ENCODE peak calls at places on chromosomes 5 and 9, in eight cellular contexts. U, S, E, T, C, M, X and Q are unnamed samples.

GRCh38 chr5:31819926-31820516 is 181.1 kb downstream of the PDZD2 start:
- DNase-seq in S (no peak), U (no peak), M (no peak), T (no peak), C (no peak), X (no peak), E (no peak), Q (no peak)

GRCh38 chr9:35797311-35798109 is 6.1 kb downstream of the NPR2 start:
- DNase-seq in X (no peak), M (no peak), E (no peak), T (peak), C (no peak), S (no peak), U (peak), Q (no peak)

GRCh38 chr5:144205141-144205551 is 34.5 kb downstream of the KCTD16 start:
- DNase-seq in C (no peak), M (no peak), T (peak), X (peak), S (no peak), E (no peak), U (peak), Q (no peak)

GRCh38 chr5:148414848-148415247 is 31.1 kb downstream of the FBXO38 start:
- DNase-seq in X (no peak), E (peak), U (no peak), C (no peak), T (no peak), S (no peak), M (no peak), Q (no peak)

GRCh38 chr5:40474250-40474649 is 205.5 kb upstream of the PTGER4 start:
- DNase-seq in C (no peak), T (no peak), U (no peak), M (no peak), E (no peak), S (no peak), X (no peak), Q (no peak)

GRCh38 chr5:178537467-178538381 is 52.5 kb downstream of the COL23A1 start:
- DNase-seq in S (no peak), E (no peak), M (no peak), T (no peak), U (no peak), C (no peak), X (no peak), Q (no peak)

GRCh38 chr5:172407241-172407691 is 47.1 kb downstream of the SH3PXD2B start:
- DNase-seq in X (no peak), C (peak), M (no peak), S (no peak), U (peak), T (peak), E (no peak), Q (no peak)

GRCh38 chr9:132201139-132201538 is 39.3 kb downstream of the NTNG2 start:
- DNase-seq in S (no peak), U (no peak), C (no peak), M (no peak), T (no peak), X (no peak), E (no peak), Q (no peak)

GRCh38 chr9:20442461-20443319 is 179.6 kb downstream of the MLLT3 start:
- DNase-seq in E (no peak), X (no peak), T (no peak), U (no peak), M (no peak), S (no peak), C (no peak), Q (no peak)

GRCh38 chr5:119328753-119329602 is 26.8 kb upstream of the TNFAIP8 start:
- DNase-seq in U (no peak), C (no peak), E (no peak), S (no peak), M (no peak), X (no peak), T (peak), Q (no peak)

GRCh38 chr9:132040808-132041207 is 38.9 kb downstream of the MED27 start:
- DNase-seq in M (no peak), U (no peak), E (no peak), S (no peak), C (no peak), T (no peak), X (no peak), Q (no peak)

GRCh38 chr9:89549031-89549644 is 51.2 kb upstream of the SEMA4D start:
- DNase-seq in T (peak), C (peak), U (peak), E (peak), X (peak), S (peak), M (peak), Q (peak)

GRCh38 chr5:102869230-102869629 is 114.1 kb downstream of the PAM start:
- DNase-seq in M (no peak), S (no peak), U (no peak), X (no peak), E (no peak), C (no peak), T (no peak), Q (no peak)

GRCh38 chr9:33737811-33738606 is 57.4 kb upstream of the PRSS3 start:
- DNase-seq in M (no peak), E (peak), T (peak), U (peak), S (peak), C (no peak), X (no peak), Q (no peak)

GRCh38 chr9:959914-960313 is 16.5 kb upstream of the DMRT3 start:
- DNase-seq in E (no peak), T (no peak), U (no peak), S (no peak), C (no peak), M (no peak), X (no peak), Q (no peak)

GRCh38 chr5:88827997-88828396 is 55.0 kb downstream of the MEF2C start:
- DNase-seq in X (no peak), S (no peak), C (no peak), U (no peak), E (no peak), M (no peak), T (peak), Q (no peak)

GRCh38 chr5:88829053-88829452 is 53.9 kb downstream of the MEF2C start:
- DNase-seq in M (no peak), U (no peak), X (no peak), T (no peak), E (peak), S (no peak), C (no peak), Q (no peak)

GRCh38 chr5:88825782-88826110 is 57.2 kb downstream of the MEF2C start:
- DNase-seq in C (no peak), T (peak), U (peak), E (no peak), M (no peak), X (no peak), S (no peak), Q (no peak)

GRCh38 chr5:88824892-88825781 is 57.8 kb downstream of the MEF2C start:
- DNase-seq in U (no peak), C (no peak), S (no peak), M (no peak), T (peak), E (no peak), X (no peak), Q (no peak)

DNA sequence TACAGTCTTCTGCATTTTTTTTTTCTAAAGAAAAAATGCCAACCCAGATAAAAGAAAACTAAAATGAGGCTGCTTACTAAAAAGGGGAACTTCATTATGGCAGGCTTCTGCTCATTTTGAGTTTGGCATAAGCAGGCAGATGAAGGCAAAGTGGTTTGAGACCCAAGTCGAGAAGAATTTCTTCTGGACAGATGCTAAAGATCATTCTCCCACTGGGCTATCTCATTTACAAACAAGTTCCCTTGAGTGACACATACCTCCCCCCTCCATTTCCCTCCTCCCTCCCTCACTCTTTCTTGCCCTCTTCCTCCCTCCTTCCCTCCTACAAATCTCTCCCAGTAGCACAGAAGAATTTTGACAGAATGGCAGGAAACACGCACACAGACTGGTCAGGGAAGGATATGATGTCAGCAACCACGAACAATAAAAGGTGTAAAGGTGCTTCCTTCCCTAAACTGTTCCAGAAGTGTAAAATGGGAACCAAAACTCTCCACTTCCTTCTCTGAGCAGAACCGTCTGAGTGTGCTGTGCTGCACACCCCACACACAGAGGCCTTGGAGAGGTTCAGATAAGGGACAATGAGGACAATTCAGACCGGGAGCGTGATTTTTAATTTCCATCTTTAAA is 55.9 kb downstream of the MEF2C start:
- DNase-seq in U (peak), C (peak), M (no peak), T (peak), E (peak), S (no peak), X (no peak), Q (peak)
- TF ChIP-seq POLR2A in U (peak), C (no peak), M (no peak), T (no peak), E (no peak), S (no peak), X (no peak), Q (peak)

DNA sequence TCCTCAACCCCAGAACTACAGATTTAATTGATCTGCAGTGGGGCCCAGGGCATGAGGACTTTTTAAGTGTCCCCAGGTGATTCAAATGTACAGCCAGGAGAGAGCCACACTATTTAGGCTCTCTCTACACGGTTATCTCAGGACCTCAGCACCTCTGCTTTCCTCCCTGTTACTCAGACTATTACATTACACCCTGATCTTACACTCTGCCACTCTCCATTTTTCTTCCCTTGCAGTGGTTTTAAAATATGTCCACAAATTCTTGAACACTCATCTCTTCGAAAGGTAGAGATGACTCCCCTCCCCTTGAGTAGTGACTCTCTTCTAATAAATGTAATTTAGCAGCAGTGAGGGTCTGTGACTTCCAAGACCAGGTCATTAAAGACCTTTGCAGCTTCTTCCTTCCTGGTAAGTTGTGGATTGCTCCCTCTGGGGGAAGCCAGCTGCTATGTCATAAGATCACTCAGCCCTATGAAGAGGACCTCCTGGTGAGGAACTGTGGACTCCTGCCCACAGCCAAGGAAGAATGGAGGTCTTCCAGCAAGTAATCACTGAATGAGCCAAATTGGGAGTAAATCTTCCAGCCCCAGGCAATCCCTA is 87.5 kb upstream of the SSBP2 start:
- DNase-seq in M (no peak), U (peak), E (no peak), S (no peak), C (no peak), T (peak), X (no peak), Q (no peak)
- TF ChIP-seq CTCF in M (peak), U (peak), E (no peak), S (peak), C (peak), T (peak), X (no peak), Q (no peak)

GRCh38 chr5:173615884-173616576 is 420 bp downstream of the BOD1 start:
- DNase-seq in E (peak), S (peak), M (peak), C (peak), X (peak), U (peak), T (peak), Q (peak)
- TF ChIP-seq POLR2A in E (no peak), S (peak), M (no peak), C (no peak), X (no peak), U (peak), T (peak), Q (no peak)

GRCh38 chr9:134295101-134295745 is 31.0 kb upstream of the RXRA start:
- DNase-seq in S (no peak), X (no peak), C (no peak), U (no peak), E (no peak), T (no peak), M (no peak), Q (no peak)

GRCh38 chr9:134294228-134295071 is 31.8 kb upstream of the RXRA start:
- DNase-seq in E (peak), M (no peak), S (no peak), U (peak), X (no peak), C (peak), T (no peak), Q (peak)

GRCh38 chr9:134296301-134297081 is 29.8 kb upstream of the RXRA start:
- DNase-seq in E (no peak), X (no peak), U (no peak), C (no peak), S (no peak), T (no peak), M (no peak), Q (no peak)

GRCh38 chr9:134297082-134297415 is 29.2 kb upstream of the RXRA start:
- DNase-seq in S (no peak), C (no peak), U (no peak), M (no peak), X (no peak), T (no peak), E (no peak), Q (no peak)

DNA sequence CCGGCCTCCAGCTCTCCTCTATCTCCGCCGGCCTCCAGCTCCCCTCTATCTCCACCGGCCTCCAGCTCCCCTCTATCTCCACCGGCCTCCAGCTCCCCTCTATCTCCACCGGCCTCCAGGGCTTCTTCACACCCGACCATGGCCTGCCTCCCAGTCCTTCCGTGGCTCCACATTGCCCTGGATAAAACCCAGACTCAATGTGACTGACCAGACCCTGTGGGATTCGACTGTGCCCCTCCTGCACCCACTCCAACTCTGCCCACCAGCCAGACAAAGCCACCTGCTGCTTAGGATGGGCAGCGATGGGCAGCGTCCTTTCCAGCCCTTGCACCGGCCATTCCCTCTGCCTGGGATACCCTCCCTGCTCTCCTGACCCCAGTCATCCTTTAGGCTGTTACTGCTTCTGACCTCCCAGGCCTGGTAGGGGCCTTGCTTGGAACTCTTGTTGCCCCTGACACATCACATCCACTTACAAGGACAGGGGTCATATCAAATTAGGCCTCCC is 30.5 kb upstream of the RXRA start:
- DNase-seq in U (no peak), E (no peak), M (no peak), X (no peak), C (no peak), T (no peak), S (no peak), Q (no peak)
- TF ChIP-seq CTCF in U (no peak), E (no peak), M (no peak), X (no peak), C (no peak), T (no peak), S (no peak), Q (no peak)

GRCh38 chr9:73437758-73438157 is 286.1 kb downstream of the ANXA1 start:
- DNase-seq in E (no peak), C (no peak), T (no peak), M (no peak), S (peak), U (no peak), X (no peak), Q (no peak)

DNA sequence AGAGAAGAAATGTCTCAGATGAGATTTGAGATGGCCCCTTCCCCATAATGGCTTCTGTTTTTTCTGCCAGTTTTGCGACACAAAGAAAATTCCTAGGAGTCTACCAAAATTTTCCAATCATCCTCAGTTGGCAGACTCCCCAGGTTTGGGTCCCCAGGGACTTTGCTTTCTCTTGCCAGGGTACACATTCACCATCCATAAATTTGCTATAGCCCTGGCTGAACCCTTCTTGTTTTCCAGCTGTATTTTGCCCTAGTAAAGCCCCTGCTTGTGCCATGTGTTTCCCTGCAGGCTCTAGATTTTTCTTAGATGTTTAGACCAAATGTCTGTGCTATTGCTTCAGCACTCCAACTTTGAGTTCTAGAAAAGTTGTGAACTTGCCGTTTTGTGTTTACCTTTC is 283.2 kb downstream of the ANXA1 start:
- DNase-seq in T (no peak), E (no peak), M (no peak), U (no peak), S (no peak), C (no peak), X (no peak), Q (no peak)
- TF ChIP-seq POLR2A in T (no peak), E (no peak), M (no peak), U (no peak), S (no peak), C (no peak), X (no peak), Q (no peak)